ENCODE peak calls at places on chromosomes 16 and 17, in six cellular contexts. J is Peyer's patch, A is HuH-7.5, X is thoracic aorta, K is NCI-H1694 treated with DMSO at 0.1 percent for 48 hours, Z is T follicular helper cell. P is an unnamed sample.

GRCh38 chr16:55257971-55258613 is 65.9 kb upstream of the IRX6 start:
- DNase-seq in J (peak; percentile 58), K (no peak), X (no peak), Z (peak; percentile 2), A (peak; percentile 24), P (no peak)

GRCh38 chr17:17681744-17682292 is 560 bp downstream of the RAI1 start:
- DNase-seq in J (no peak), A (no peak), X (no peak), K (no peak), Z (peak; percentile 26), P (no peak)

GRCh38 chr17:50059256-50059655 is 3.3 kb downstream of the ITGA3 start:
- DNase-seq in J (no peak), A (no peak), Z (no peak), X (no peak), K (no peak), P (no peak)

GRCh38 chr16:3045758-3046505 is 429 bp upstream of the MMP25 start:
- DNase-seq in K (no peak), J (no peak), Z (no peak), X (no peak), A (peak; percentile 71), P (no peak)

GRCh38 chr16:11278681-11279628 is 2.2 kb downstream of the PRM1 start:
- DNase-seq in Z (no peak), J (no peak), A (no peak), K (no peak), X (no peak), P (no peak)

GRCh38 chr16:86575754-86576557 is 2.4 kb upstream of the FOXL1 start:
- DNase-seq in X (peak; percentile 79), A (peak; percentile 86), Z (peak; percentile 16), K (no peak), J (peak; percentile 79), P (no peak)

GRCh38 chr17:69637399-69638165 is 223.1 kb downstream of the MAP2K6 start:
- DNase-seq in X (no peak), K (no peak), J (no peak), A (no peak), Z (no peak), P (no peak)

GRCh38 chr17:72158895-72159885 is 38.4 kb downstream of the SOX9 start:
- DNase-seq in X (no peak), A (no peak), J (no peak), Z (no peak), K (peak; percentile 87), P (no peak)

GRCh38 chr17:60151355-60151754 is 1.6 kb downstream of the CA4 start:
- DNase-seq in A (no peak), Z (no peak), J (no peak), X (no peak), K (no peak), P (no peak)

GRCh38 chr16:50183316-50183715 is 30.2 kb downstream of the TENT4B start:
- DNase-seq in J (no peak), Z (no peak), K (no peak), X (no peak), A (no peak), P (no peak)

GRCh38 chr17:44044092-44044491 is 22.4 kb downstream of the LSM12 start:
- DNase-seq in K (no peak), Z (no peak), X (no peak), A (no peak), J (no peak), P (no peak)

GRCh38 chr17:337866-338265 is 14.7 kb downstream of the RPH3AL start:
- DNase-seq in K (no peak), J (no peak), X (no peak), A (no peak), Z (no peak), P (no peak)

GRCh38 chr17:8807070-8807550 is 7.9 kb upstream of the MFSD6L start:
- DNase-seq in X (no peak), A (no peak), Z (no peak), K (no peak), J (peak; percentile 65), P (no peak)

GRCh38 chr16:69707920-69708683 is 18.3 kb downstream of the NQO1 start:
- DNase-seq in Z (no peak), X (no peak), J (no peak), K (no peak), A (no peak), P (no peak)

GRCh38 chr17:46765491-46765890 is 53.0 kb downstream of the WNT3 start:
- DNase-seq in Z (no peak), X (no peak), A (no peak), K (no peak), J (peak; percentile 28), P (no peak)

GRCh38 chr16:23248261-23249194 is 53.6 kb upstream of the SCNN1B start:
- DNase-seq in X (no peak), J (no peak), A (no peak), Z (no peak), K (no peak), P (no peak)

GRCh38 chr17:67281736-67282135 is 36.7 kb upstream of the HELZ start:
- DNase-seq in A (no peak), K (no peak), X (no peak), J (no peak), Z (no peak), P (no peak)

GRCh38 chr17:1022278-1023024 is 25.5 kb downstream of the TIMM22 start:
- DNase-seq in X (no peak), J (no peak), Z (no peak), K (no peak), A (no peak), P (no peak)

GRCh38 chr16:19766554-19766884 is 48.4 kb downstream of the IQCK start:
- DNase-seq in Z (no peak), K (no peak), A (no peak), J (no peak), X (no peak), P (no peak)

GRCh38 chr17:27760069-27760885 is 40.1 kb downstream of the NOS2 start:
- DNase-seq in Z (peak; percentile 54), X (peak; percentile 22), K (peak; percentile 35), A (peak; percentile 73), J (peak; percentile 88), P (no peak)

GRCh38 chr17:76458580-76459490 is 5.9 kb upstream of the UBE2O start:
- DNase-seq in K (no peak), Z (no peak), X (no peak), J (peak; percentile 79), A (peak; percentile 72), P (no peak)

GRCh38 chr16:3042376-3042775 is 4.0 kb upstream of the MMP25 start:
- DNase-seq in X (no peak), A (no peak), Z (no peak), K (no peak), J (no peak), P (no peak)

GRCh38 chr16:3444032-3444388 is 530 bp downstream of the NAA60 start:
- DNase-seq in Z (no peak), X (no peak), J (peak; percentile 49), A (no peak), K (no peak), P (no peak)

GRCh38 chr17:18985475-18985874 is 19.1 kb downstream of the FAM83G start:
- DNase-seq in K (no peak), A (no peak), J (no peak), X (no peak), Z (no peak), P (no peak)

GRCh38 chr16:69311533-69312388 is 611 bp downstream of the VPS4A start:
- DNase-seq in Z (peak; percentile 9), A (peak; percentile 81), J (peak; percentile 66), X (no peak), K (no peak), P (no peak)

GRCh38 chr16:75087040-75087979 is 29.3 kb downstream of the LDHD start:
- DNase-seq in J (no peak), X (no peak), A (no peak), Z (no peak), K (no peak), P (no peak)

GRCh38 chr17:45895304-45895968 is 1.1 kb downstream of the MAPT start:
- DNase-seq in J (no peak), Z (peak; percentile 26), K (peak; percentile 88), X (no peak), A (peak; percentile 51), P (no peak)

GRCh38 chr16:22161999-22162657 is at the start of gene SDR42E2:
- DNase-seq in Z (peak; percentile 37), K (no peak), J (no peak), X (no peak), A (no peak), P (no peak)

GRCh38 chr17:34146440-34147043 is 108.5 kb upstream of the CCL2 start:
- DNase-seq in Z (peak; percentile 16), X (no peak), A (peak; percentile 13), K (peak; percentile 12), J (peak; percentile 69), P (peak; percentile 12)

GRCh38 chr16:19980866-19981265 is 92.8 kb downstream of the GPR139 start:
- DNase-seq in J (no peak), Z (no peak), A (no peak), K (no peak), X (no peak), P (no peak)

GRCh38 chr17:77810536-77810935 is 148.0 kb upstream of the TNRC6C start:
- DNase-seq in Z (no peak), A (no peak), K (no peak), J (no peak), X (no peak), P (no peak)

GRCh38 chr17:35048685-35049379 is 14.7 kb downstream of the RFFL start:
- DNase-seq in Z (no peak), A (no peak), J (no peak), K (no peak), X (no peak), P (no peak)

GRCh38 chr17:81558941-81559806 is 7.0 kb upstream of the FAAP100 start:
- DNase-seq in K (no peak), J (no peak), A (no peak), X (no peak), Z (no peak), P (no peak)